ENCODE peak calls at places on chromosomes 6 and 20, in eight cellular contexts. U, B, P, Q, I, Y, T and D are unnamed samples.

GRCh38 chr20:63943808-63944077 is 12.5 kb downstream of the UCKL1 start:
- DNase-seq in Q (no peak), B (no peak), U (no peak), I (no peak), T (no peak), Y (no peak), P (no peak), D (no peak)

GRCh38 chr20:1189827-1190226 is 5.0 kb upstream of the TMEM74B start:
- DNase-seq in I (no peak), T (no peak), B (no peak), Y (no peak), P (no peak), Q (no peak), U (no peak), D (no peak)

GRCh38 chr20:32355417-32355841 is 2.7 kb upstream of the ASXL1 start:
- DNase-seq in Q (no peak), Y (no peak), B (no peak), T (no peak), I (peak), U (no peak), P (no peak), D (no peak)

GRCh38 chr6:52020961-52021570 is 66.3 kb downstream of the PKHD1 start:
- DNase-seq in U (no peak), Q (no peak), T (peak), Y (no peak), I (no peak), B (no peak), P (no peak), D (no peak)

GRCh38 chr6:14717307-14717706 is 528.6 kb upstream of the JARID2 start:
- DNase-seq in Y (no peak), B (no peak), P (no peak), U (no peak), T (no peak), Q (no peak), I (no peak), D (no peak)

GRCh38 chr6:88480822-88481221 is 314.7 kb upstream of the CNR1 start:
- DNase-seq in B (no peak), T (no peak), Q (no peak), I (no peak), U (no peak), Y (no peak), P (no peak), D (peak)

GRCh38 chr6:79869184-79869583 is 78.2 kb downstream of the ELOVL4 start:
- DNase-seq in T (no peak), U (no peak), Y (no peak), P (no peak), B (no peak), I (no peak), Q (no peak), D (no peak)

GRCh38 chr6:14622878-14623542 is 505.4 kb downstream of the CD83 start:
- DNase-seq in P (no peak), I (no peak), U (no peak), Y (no peak), B (no peak), Q (no peak), T (no peak), D (no peak)

GRCh38 chr20:44097521-44098255 is 89.3 kb downstream of the JPH2 start:
- DNase-seq in P (no peak), T (no peak), U (no peak), Y (no peak), I (no peak), Q (no peak), B (no peak), D (no peak)

GRCh38 chr6:1498491-1499113 is 109.2 kb downstream of the FOXF2 start:
- DNase-seq in I (no peak), T (peak), Y (no peak), P (no peak), Q (no peak), U (no peak), B (no peak), D (peak)

GRCh38 chr6:68958327-68958726 is 323.2 kb downstream of the ADGRB3 start:
- DNase-seq in T (no peak), U (no peak), P (no peak), I (no peak), B (no peak), Q (no peak), Y (no peak), D (no peak)

GRCh38 chr6:26388014-26388413 is 5.1 kb downstream of the BTN2A2 start:
- DNase-seq in B (no peak), U (no peak), T (peak), P (no peak), Y (no peak), Q (no peak), I (no peak), D (no peak)

GRCh38 chr20:5092765-5093339 is 26.9 kb downstream of the PCNA start:
- DNase-seq in Y (no peak), T (no peak), U (no peak), B (no peak), I (no peak), P (no peak), Q (no peak), D (no peak)

GRCh38 chr20:59940129-59940955 is at the start of the genes FAM217B and PPP1R3D:
- DNase-seq in B (peak), Q (peak), T (peak), I (peak), U (peak), Y (peak), P (peak), D (peak)

GRCh38 chr6:152727507-152727906 is 23.1 kb upstream of the VIP start:
- DNase-seq in Y (no peak), B (no peak), U (no peak), I (no peak), Q (no peak), P (no peak), T (no peak), D (no peak)

GRCh38 chr20:52145587-52145986 is 46.0 kb downstream of the ZFP64 start:
- DNase-seq in I (no peak), T (no peak), P (no peak), Q (no peak), B (no peak), Y (no peak), U (no peak), D (no peak)

GRCh38 chr6:56745081-56745480 is 102.4 kb upstream of the DST start:
- DNase-seq in Q (no peak), T (no peak), U (no peak), I (no peak), B (no peak), Y (no peak), P (no peak), D (no peak)

GRCh38 chr6:161549977-161550655 is 276.3 kb upstream of the AGPAT4 start:
- DNase-seq in U (no peak), B (no peak), Q (no peak), P (no peak), I (no peak), T (no peak), Y (no peak), D (no peak)

GRCh38 chr6:166221040-166221439 is 53.4 kb upstream of the TBXT start:
- DNase-seq in Q (no peak), U (no peak), I (no peak), B (no peak), T (no peak), P (no peak), Y (no peak), D (no peak)

GRCh38 chr6:52696418-52696817 is 25.5 kb downstream of the TMEM14A start:
- DNase-seq in U (no peak), P (no peak), B (no peak), T (no peak), Q (no peak), Y (no peak), I (no peak), D (no peak)

GRCh38 chr6:43695967-43696291 is 8.3 kb upstream of the MRPS18A start:
- DNase-seq in B (no peak), Q (no peak), Y (no peak), U (no peak), I (no peak), P (no peak), T (no peak), D (no peak)

GRCh38 chr20:19275630-19276071 is 63.2 kb downstream of the SLC24A3 start:
- DNase-seq in Q (no peak), B (peak), U (no peak), Y (no peak), P (peak), I (no peak), T (no peak), D (no peak)

GRCh38 chr6:48597951-48598350 is 487.0 kb upstream of the PTCHD4 start:
- DNase-seq in U (no peak), Y (no peak), T (no peak), I (no peak), Q (no peak), B (no peak), P (no peak), D (peak)

GRCh38 chr6:144637535-144637934 is 352.4 kb downstream of the UTRN start:
- DNase-seq in U (no peak), I (no peak), Q (no peak), P (no peak), T (no peak), B (no peak), Y (no peak), D (no peak)

GRCh38 chr6:25499851-25500250 is 152.2 kb upstream of the SCGN start:
- DNase-seq in I (no peak), Q (no peak), B (no peak), U (no peak), Y (no peak), T (peak), P (no peak), D (no peak)

GRCh38 chr6:110566346-110567125 is 90.1 kb upstream of the SLC22A16 start:
- DNase-seq in Q (no peak), Y (no peak), T (peak), P (no peak), U (no peak), B (no peak), I (no peak), D (no peak)

GRCh38 chr6:110541701-110542309 is 65.4 kb upstream of the SLC22A16 start:
- DNase-seq in P (no peak), B (no peak), U (no peak), Q (no peak), I (no peak), T (no peak), Y (no peak), D (no peak)

GRCh38 chr6:4287811-4288244 is 152.5 kb upstream of the ECI2 start:
- DNase-seq in U (no peak), P (no peak), B (no peak), Q (no peak), Y (no peak), T (no peak), I (no peak), D (peak)

GRCh38 chr20:44714701-44715494 is at the start of gene CCN5:
- DNase-seq in P (peak), Y (no peak), B (peak), Q (no peak), U (no peak), I (no peak), T (peak), D (no peak)

GRCh38 chr20:57465943-57466342 is 59.0 kb downstream of the CTCFL start:
- DNase-seq in Y (no peak), I (no peak), Q (no peak), P (no peak), B (no peak), U (no peak), T (no peak), D (no peak)